ENCODE peak calls at places on chromosome 20, in ten cellular contexts. Q, O, Z, P, V, S, G, A, Y and R are unnamed samples.

GRCh38 chr20:56443654-56444540 is 24.5 kb upstream of the RTF2 start:
- DNase-seq in Q (no peak), O (peak; percentile 74), Z (no peak), P (no peak), V (no peak), S (no peak), G (no peak), A (peak; percentile 36), Y (peak; percentile 32), R (no peak)

GRCh38 chr20:3423126-3423525 is 15.7 kb upstream of the DNAAF9 start:
- DNase-seq in Q (no peak), O (no peak), Z (no peak), P (no peak), V (no peak), S (peak; percentile 13), G (no peak), A (no peak), Y (peak; percentile 45), R (no peak)

GRCh38 chr20:39269031-39269461 is 306.9 kb downstream of the DHX35 start:
- DNase-seq in Q (peak; percentile 25), O (peak; percentile 34), Z (peak; percentile 73), P (no peak), V (peak; percentile 3), S (peak; percentile 64), G (peak; percentile 3), A (peak; percentile 4), Y (peak; percentile 75), R (no peak)

GRCh38 chr20:43541214-43541613 is 17.6 kb upstream of the SGK2 start:
- DNase-seq in Q (no peak), O (no peak), Z (no peak), P (no peak), V (no peak), S (no peak), G (no peak), A (no peak), Y (no peak), R (no peak)

GRCh38 chr20:59032713-59033059 is 551 bp upstream of the ATP5F1E start:
- DNase-seq in Q (no peak), O (peak; percentile 42), Z (peak; percentile 62), P (no peak), V (no peak), S (peak; percentile 83), G (no peak), A (peak; percentile 92), Y (no peak), R (no peak)

GRCh38 chr20:34791289-34792020 is 34.0 kb downstream of the NCOA6 start:
- DNase-seq in Q (no peak), O (peak; percentile 69), Z (peak; percentile 17), P (no peak), V (no peak), S (no peak), G (no peak), A (peak; percentile 56), Y (peak; percentile 20), R (no peak)

GRCh38 chr20:34112600-34113061 is 588 bp upstream of the EIF2S2 start:
- DNase-seq in Q (peak; percentile 44), O (peak; percentile 65), Z (no peak), P (no peak), V (peak; percentile 11), S (peak; percentile 56), G (no peak), A (peak; percentile 80), Y (peak; percentile 42), R (peak; percentile 22)

GRCh38 chr20:36208257-36208656 is 28.0 kb upstream of the AAR2 start:
- DNase-seq in Q (no peak), O (no peak), Z (no peak), P (no peak), V (no peak), S (peak; percentile 22), G (no peak), A (no peak), Y (no peak), R (no peak)